ENCODE peak calls at places on chromosome 3, in seven cellular contexts. One of them, this sample, is unnamed. For H3K4me1, the result is how much of the 10 kb centered on the place peaks cover.

GRCh38 chr3:111764645-111765091 is 94.4 kb upstream of the PHLDB2 start:
- DNase-seq in psoas muscle: no peak
- DNase-seq in uterus: no peak
- DNase-seq in Peyer's patch: no peak
- DNase-seq in esophagus squamous epithelium: no peak
- DNase-seq in lower lobe of right lung: no peak
- DNase-seq in right cardiac atrium: peak
- DNase-seq in this sample: no peak

GRCh38 chr3:58025824-58026579 is 17.8 kb downstream of the FLNB start:
- DNase-seq in Peyer's patch: no peak
- DNase-seq in lower lobe of right lung: peak
- DNase-seq in psoas muscle: no peak
- DNase-seq in right cardiac atrium: no peak
- DNase-seq in uterus: no peak
- DNase-seq in esophagus squamous epithelium: no peak
- DNase-seq in this sample: no peak

GRCh38 chr3:126259411-126260391 is 79.3 kb upstream of the ALDH1L1 start:
- DNase-seq in uterus: peak
- DNase-seq in right cardiac atrium: peak
- DNase-seq in psoas muscle: peak
- DNase-seq in Peyer's patch: no peak
- DNase-seq in lower lobe of right lung: peak
- DNase-seq in esophagus squamous epithelium: no peak
- DNase-seq in this sample: peak

GRCh38 chr3:187406927-187407326 is 38.7 kb downstream of the RTP4 start:
- DNase-seq in esophagus squamous epithelium: no peak
- DNase-seq in psoas muscle: no peak
- DNase-seq in Peyer's patch: no peak
- DNase-seq in uterus: no peak
- DNase-seq in lower lobe of right lung: no peak
- DNase-seq in right cardiac atrium: peak
- DNase-seq in this sample: no peak

GRCh38 chr3:130709671-130710070 is 37.0 kb downstream of the PIK3R4 start:
- DNase-seq in right cardiac atrium: no peak
- DNase-seq in Peyer's patch: no peak
- DNase-seq in lower lobe of right lung: no peak
- DNase-seq in uterus: no peak
- DNase-seq in psoas muscle: no peak
- DNase-seq in esophagus squamous epithelium: no peak
- DNase-seq in this sample: no peak

GRCh38 chr3:43394071-43394501 is 107.7 kb downstream of the SNRK start:
- DNase-seq in esophagus squamous epithelium: no peak
- DNase-seq in psoas muscle: peak
- DNase-seq in right cardiac atrium: peak
- DNase-seq in Peyer's patch: no peak
- DNase-seq in lower lobe of right lung: peak
- DNase-seq in uterus: peak
- DNase-seq in this sample: peak

GRCh38 chr3:27360113-27361078 is 8.8 kb downstream of the NEK10 start:
- DNase-seq in psoas muscle: no peak
- DNase-seq in lower lobe of right lung: no peak
- DNase-seq in Peyer's patch: no peak
- DNase-seq in right cardiac atrium: no peak
- DNase-seq in uterus: no peak
- DNase-seq in esophagus squamous epithelium: no peak
- DNase-seq in this sample: no peak

GRCh38 chr3:45795882-45796765 is at the start of gene SLC6A20:
- DNase-seq in lower lobe of right lung: no peak
- DNase-seq in right cardiac atrium: no peak
- DNase-seq in uterus: no peak
- DNase-seq in Peyer's patch: peak
- DNase-seq in psoas muscle: no peak
- DNase-seq in esophagus squamous epithelium: no peak
- DNase-seq in this sample: no peak

GRCh38 chr3:140386357-140387100 is 291.3 kb upstream of the TRIM42 start:
- DNase-seq in uterus: peak
- DNase-seq in esophagus squamous epithelium: no peak
- DNase-seq in right cardiac atrium: no peak
- DNase-seq in psoas muscle: no peak
- DNase-seq in Peyer's patch: no peak
- DNase-seq in lower lobe of right lung: no peak
- DNase-seq in this sample: no peak

GRCh38 chr3:127680146-127680661 is 7.5 kb downstream of the ABTB1 start:
- DNase-seq in uterus: peak
- DNase-seq in esophagus squamous epithelium: no peak
- DNase-seq in psoas muscle: peak
- DNase-seq in lower lobe of right lung: no peak
- DNase-seq in Peyer's patch: peak
- DNase-seq in right cardiac atrium: no peak
- DNase-seq in this sample: peak

GRCh38 chr3:58635371-58636285 is 30.9 kb downstream of the FAM3D start:
- DNase-seq in uterus: no peak
- DNase-seq in psoas muscle: no peak
- DNase-seq in right cardiac atrium: no peak
- DNase-seq in Peyer's patch: no peak
- DNase-seq in esophagus squamous epithelium: no peak
- DNase-seq in lower lobe of right lung: no peak
- DNase-seq in this sample: peak

GRCh38 chr3:83002869-83003445 is 1241.5 kb upstream of the GBE1 start:
- DNase-seq in right cardiac atrium: no peak
- DNase-seq in uterus: no peak
- DNase-seq in lower lobe of right lung: no peak
- DNase-seq in Peyer's patch: no peak
- DNase-seq in esophagus squamous epithelium: no peak
- DNase-seq in psoas muscle: no peak
- DNase-seq in this sample: no peak

GRCh38 chr3:124119056-124119721 is 127.3 kb upstream of the ROPN1 start:
- DNase-seq in uterus: peak
- DNase-seq in right cardiac atrium: no peak
- DNase-seq in psoas muscle: no peak
- DNase-seq in Peyer's patch: no peak
- DNase-seq in esophagus squamous epithelium: no peak
- DNase-seq in lower lobe of right lung: no peak
- DNase-seq in this sample: no peak

GRCh38 chr3:50370594-50370993 is 11.3 kb upstream of the TMEM115 start:
- DNase-seq in lower lobe of right lung: no peak
- DNase-seq in uterus: no peak
- DNase-seq in right cardiac atrium: no peak
- DNase-seq in Peyer's patch: no peak
- DNase-seq in psoas muscle: no peak
- DNase-seq in esophagus squamous epithelium: no peak
- DNase-seq in this sample: no peak

GRCh38 chr3:49747792-49748480 is 24.2 kb upstream of the GMPPB start:
- DNase-seq in uterus: no peak
- DNase-seq in esophagus squamous epithelium: no peak
- DNase-seq in right cardiac atrium: no peak
- DNase-seq in psoas muscle: no peak
- DNase-seq in lower lobe of right lung: no peak
- DNase-seq in Peyer's patch: no peak
- DNase-seq in this sample: no peak

GRCh38 chr3:173584093-173584833 is 186.7 kb downstream of the NLGN1 start:
- DNase-seq in esophagus squamous epithelium: no peak
- DNase-seq in uterus: no peak
- DNase-seq in right cardiac atrium: no peak
- DNase-seq in lower lobe of right lung: no peak
- DNase-seq in Peyer's patch: no peak
- DNase-seq in psoas muscle: no peak
- DNase-seq in this sample: no peak

GRCh38 chr3:61582846-61583245 is 21.5 kb downstream of the PTPRG start:
- DNase-seq in Peyer's patch: no peak
- DNase-seq in lower lobe of right lung: no peak
- DNase-seq in esophagus squamous epithelium: no peak
- DNase-seq in uterus: no peak
- DNase-seq in right cardiac atrium: no peak
- DNase-seq in psoas muscle: no peak
- DNase-seq in this sample: no peak

GRCh38 chr3:61578667-61579367 is 17.4 kb downstream of the PTPRG start:
- DNase-seq in lower lobe of right lung: no peak
- DNase-seq in psoas muscle: no peak
- DNase-seq in right cardiac atrium: no peak
- DNase-seq in Peyer's patch: no peak
- DNase-seq in esophagus squamous epithelium: no peak
- DNase-seq in uterus: no peak
- DNase-seq in this sample: no peak

GRCh38 chr3:61579685-61580084 is 18.3 kb downstream of the PTPRG start:
- DNase-seq in esophagus squamous epithelium: no peak
- DNase-seq in lower lobe of right lung: no peak
- DNase-seq in right cardiac atrium: no peak
- DNase-seq in psoas muscle: no peak
- DNase-seq in Peyer's patch: no peak
- DNase-seq in uterus: no peak
- DNase-seq in this sample: no peak

GRCh38 chr3:61582287-61582686 is 20.9 kb downstream of the PTPRG start:
- DNase-seq in lower lobe of right lung: no peak
- DNase-seq in right cardiac atrium: no peak
- DNase-seq in psoas muscle: no peak
- DNase-seq in uterus: no peak
- DNase-seq in Peyer's patch: no peak
- DNase-seq in esophagus squamous epithelium: no peak
- DNase-seq in this sample: no peak

DNA sequence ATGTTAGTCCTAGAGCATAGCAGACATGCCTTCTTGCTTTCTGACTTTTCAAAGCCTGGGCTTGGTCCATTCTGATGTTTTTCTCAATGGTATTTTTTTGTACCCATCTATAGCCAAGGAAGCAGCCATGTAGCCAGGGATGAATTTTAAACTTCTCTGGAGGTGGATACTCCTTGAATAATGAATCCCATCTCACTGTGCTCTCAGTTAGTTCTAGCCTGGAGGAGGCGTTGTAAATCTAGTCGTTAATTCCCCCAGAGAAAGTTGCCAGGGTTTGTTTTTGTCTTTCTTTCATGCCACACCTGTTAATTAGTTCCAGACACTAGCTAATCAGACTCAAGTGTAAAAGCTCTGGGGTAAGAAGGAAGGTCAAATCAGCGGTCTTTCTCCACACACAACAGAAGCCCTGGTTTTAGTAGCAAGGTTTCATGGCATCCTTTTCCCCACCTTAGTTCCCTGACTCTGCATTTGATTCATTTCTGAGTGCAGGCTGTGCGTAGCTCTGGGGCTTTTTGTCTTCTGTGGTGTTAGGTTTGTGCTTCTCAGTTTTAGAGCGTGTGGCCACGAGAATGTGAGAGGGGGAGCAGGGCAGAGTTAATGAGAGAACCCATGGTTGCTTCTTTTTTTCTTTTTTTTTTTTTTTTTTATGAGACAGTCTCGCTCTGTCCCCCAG is 19.7 kb downstream of the PTPRG start:
- DNase-seq in right cardiac atrium: no peak
- DNase-seq in uterus: no peak
- DNase-seq in psoas muscle: no peak
- DNase-seq in lower lobe of right lung: no peak
- DNase-seq in esophagus squamous epithelium: no peak
- DNase-seq in Peyer's patch: no peak
- DNase-seq in this sample: no peak
- H3K4me1 ChIP-seq in right cardiac atrium: under half
- H3K4me1 ChIP-seq in uterus: under half
- H3K4me1 ChIP-seq in psoas muscle: under half
- H3K4me1 ChIP-seq in lower lobe of right lung: under half
- H3K4me1 ChIP-seq in esophagus squamous epithelium: under half
- H3K4me1 ChIP-seq in Peyer's patch: under half
- H3K4me1 ChIP-seq in this sample: half or more

GRCh38 chr3:116176974-116177555 is 268.2 kb downstream of the LSAMP start:
- DNase-seq in lower lobe of right lung: no peak
- DNase-seq in psoas muscle: no peak
- DNase-seq in right cardiac atrium: no peak
- DNase-seq in uterus: no peak
- DNase-seq in esophagus squamous epithelium: no peak
- DNase-seq in Peyer's patch: no peak
- DNase-seq in this sample: no peak

GRCh38 chr3:116181159-116181558 is 264.1 kb downstream of the LSAMP start:
- DNase-seq in esophagus squamous epithelium: no peak
- DNase-seq in uterus: no peak
- DNase-seq in right cardiac atrium: no peak
- DNase-seq in psoas muscle: no peak
- DNase-seq in lower lobe of right lung: no peak
- DNase-seq in Peyer's patch: no peak
- DNase-seq in this sample: no peak

DNA sequence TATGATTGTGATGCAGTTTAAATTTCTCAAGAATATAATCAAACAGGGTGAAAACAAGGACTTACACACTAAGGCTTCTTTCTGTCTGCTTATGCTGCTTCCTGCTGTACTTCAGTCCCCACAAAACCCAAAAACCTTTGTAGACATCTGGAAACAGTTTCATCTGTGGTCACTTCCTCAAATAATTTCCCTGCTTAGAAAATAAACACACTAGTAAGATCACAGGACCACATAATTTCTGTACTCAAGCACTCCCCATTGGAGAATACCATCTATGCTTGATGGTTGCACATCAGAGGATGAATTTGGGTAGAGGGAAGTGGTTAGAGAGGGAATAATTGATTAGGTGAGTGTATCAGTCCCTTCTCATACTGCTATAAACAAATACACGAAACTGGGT is 266.2 kb downstream of the LSAMP start:
- DNase-seq in right cardiac atrium: no peak
- DNase-seq in lower lobe of right lung: no peak
- DNase-seq in esophagus squamous epithelium: no peak
- DNase-seq in psoas muscle: no peak
- DNase-seq in Peyer's patch: no peak
- DNase-seq in uterus: no peak
- DNase-seq in this sample: no peak
- H3K27ac ChIP-seq in right cardiac atrium: no peak
- H3K27ac ChIP-seq in lower lobe of right lung: no peak
- H3K27ac ChIP-seq in esophagus squamous epithelium: no peak
- H3K27ac ChIP-seq in psoas muscle: no peak
- H3K27ac ChIP-seq in Peyer's patch: no peak
- H3K27ac ChIP-seq in uterus: no peak
- H3K27ac ChIP-seq in this sample: no peak

DNA sequence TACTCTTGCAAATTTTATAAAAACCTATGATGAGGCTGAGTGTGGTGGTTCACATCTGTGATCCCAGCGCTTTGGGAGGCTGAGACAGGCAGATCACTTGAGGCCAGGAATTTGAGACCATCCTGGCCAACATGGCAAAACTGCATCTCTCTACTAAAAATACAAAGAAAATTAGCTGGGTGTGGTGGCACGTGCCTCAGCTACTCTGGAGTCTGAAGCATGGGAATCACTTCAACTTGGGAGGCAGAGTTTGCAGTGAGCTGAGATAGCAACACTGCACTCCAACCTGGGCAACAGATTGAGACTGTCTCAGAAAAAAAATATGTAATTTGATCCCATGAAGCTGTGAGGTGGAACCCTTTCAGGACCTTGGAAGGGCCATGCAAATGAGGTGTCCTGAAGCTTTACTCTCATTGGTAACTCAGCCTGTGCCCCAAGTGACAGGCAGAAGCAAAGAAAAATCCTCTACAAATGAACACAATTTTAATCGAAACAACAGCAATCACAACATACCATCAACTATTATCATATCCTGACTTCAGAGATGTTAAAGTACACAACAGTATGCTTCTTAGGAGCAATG is 84.6 kb upstream of the CDV3 start:
- DNase-seq in right cardiac atrium: no peak
- DNase-seq in psoas muscle: no peak
- DNase-seq in lower lobe of right lung: no peak
- DNase-seq in Peyer's patch: no peak
- DNase-seq in uterus: no peak
- DNase-seq in esophagus squamous epithelium: no peak
- DNase-seq in this sample: no peak
- H3K4me3 ChIP-seq in right cardiac atrium: no peak
- H3K4me3 ChIP-seq in psoas muscle: no peak
- H3K4me3 ChIP-seq in lower lobe of right lung: no peak
- H3K4me3 ChIP-seq in Peyer's patch: no peak
- H3K4me3 ChIP-seq in uterus: no peak
- H3K4me3 ChIP-seq in esophagus squamous epithelium: no peak
- H3K4me3 ChIP-seq in this sample: no peak

GRCh38 chr3:139340784-139341183 is 3.0 kb upstream of the MRPS22 start:
- DNase-seq in right cardiac atrium: no peak
- DNase-seq in esophagus squamous epithelium: no peak
- DNase-seq in lower lobe of right lung: no peak
- DNase-seq in psoas muscle: no peak
- DNase-seq in uterus: no peak
- DNase-seq in Peyer's patch: no peak
- DNase-seq in this sample: no peak
- H3K4me1 ChIP-seq in right cardiac atrium: under half
- H3K4me1 ChIP-seq in esophagus squamous epithelium: under half
- H3K4me1 ChIP-seq in lower lobe of right lung: under half
- H3K4me1 ChIP-seq in psoas muscle: under half
- H3K4me1 ChIP-seq in uterus: under half
- H3K4me1 ChIP-seq in Peyer's patch: under half
- H3K4me1 ChIP-seq in this sample: under half

This sample was measured in heart left ventricle.